ENCODE peak calls at places on chromosome 6, in seven cellular contexts. M is foreskin fibroblast, O is PC-9, F is mammary epithelial cell, Y is progenitor cell of endocrine pancreas, L is endothelial cell, W is type B pancreatic cell. G is an unnamed sample.

GRCh38 chr6:75143186-75143585 is 62.7 kb downstream of the COL12A1 start:
- DNase-seq in W (no peak), Y (no peak), L (no peak), F (no peak), M (peak), O (no peak), G (no peak)

GRCh38 chr6:111087871-111088667 is 766 bp downstream of the SLC16A10 start:
- DNase-seq in Y (peak), F (peak), M (no peak), O (peak), L (peak), W (no peak), G (no peak)

GRCh38 chr6:26045046-26045938 is 41.9 kb upstream of the HFE start:
- DNase-seq in W (no peak), M (peak), L (peak), O (peak), F (peak), Y (no peak), G (peak)

GRCh38 chr6:104768906-104769305 is 90.8 kb downstream of the HACE1 start:
- DNase-seq in F (no peak), M (no peak), W (no peak), O (no peak), Y (no peak), L (no peak), G (no peak)

GRCh38 chr6:57262491-57262890 is 40.4 kb upstream of the RAB23 start:
- DNase-seq in F (no peak), Y (no peak), W (no peak), O (no peak), M (peak), L (no peak), G (no peak)

GRCh38 chr6:36118550-36119107 is 11.7 kb upstream of the MAPK13 start:
- DNase-seq in O (peak), L (no peak), F (peak), M (no peak), Y (no peak), W (no peak), G (peak)

GRCh38 chr6:32194825-32195651 is 2.6 kb upstream of the GPSM3 start:
- DNase-seq in M (peak), O (no peak), W (no peak), L (peak), F (peak), Y (no peak), G (peak)

GRCh38 chr6:63663147-63663877 is 27.7 kb downstream of the PHF3 start:
- DNase-seq in O (no peak), L (no peak), M (peak), Y (no peak), F (peak), W (no peak), G (no peak)

GRCh38 chr6:161152904-161153662 is 120.8 kb downstream of the AGPAT4 start:
- DNase-seq in O (no peak), M (no peak), L (no peak), F (no peak), W (no peak), Y (no peak), G (peak)

GRCh38 chr6:108653864-108654402 is 93.2 kb downstream of the FOXO3 start:
- DNase-seq in W (no peak), F (no peak), O (no peak), L (no peak), Y (no peak), M (peak), G (no peak)

GRCh38 chr6:28269492-28269891 is 2.5 kb downstream of the ZSCAN26 start:
- DNase-seq in O (no peak), F (peak), Y (no peak), M (peak), W (no peak), L (no peak), G (no peak)

GRCh38 chr6:28443112-28443773 is at the start of gene ZSCAN23:
- DNase-seq in Y (peak), M (peak), O (peak), W (peak), F (peak), L (peak), G (peak)

GRCh38 chr6:35945650-35946025 is 24.7 kb upstream of the SRPK1 start:
- DNase-seq in L (no peak), O (no peak), F (peak), W (no peak), M (peak), Y (no peak), G (no peak)

GRCh38 chr6:167764713-167765479 is 61.8 kb upstream of the AFDN start:
- DNase-seq in O (no peak), L (no peak), F (no peak), W (no peak), Y (no peak), M (no peak), G (no peak)

GRCh38 chr6:449057-449430 is 57.5 kb downstream of the IRF4 start:
- DNase-seq in M (no peak), Y (no peak), W (no peak), L (no peak), O (no peak), F (no peak), G (no peak)

GRCh38 chr6:7906741-7907140 is 3.8 kb downstream of the TXNDC5 start:
- DNase-seq in O (no peak), F (no peak), W (peak), L (no peak), M (no peak), Y (no peak), G (no peak)

GRCh38 chr6:84581494-84582259 is 182.7 kb downstream of the TBX18 start:
- DNase-seq in L (no peak), F (peak), M (peak), Y (no peak), W (no peak), O (no peak), G (no peak)

GRCh38 chr6:44563397-44563796 is 175.9 kb downstream of the CDC5L start:
- DNase-seq in F (no peak), W (no peak), Y (no peak), L (no peak), O (no peak), M (no peak), G (no peak)

GRCh38 chr6:44494011-44494501 is 106.5 kb downstream of the CDC5L start:
- DNase-seq in L (no peak), F (peak), W (no peak), Y (no peak), M (peak), O (peak), G (no peak)

GRCh38 chr6:119495230-119495683 is 145.7 kb upstream of the MAN1A1 start:
- DNase-seq in O (no peak), L (no peak), F (no peak), W (no peak), M (no peak), Y (no peak), G (no peak)

GRCh38 chr6:11392778-11393507 is 144.6 kb upstream of the TMEM170B start:
- DNase-seq in F (no peak), L (no peak), Y (no peak), W (no peak), M (no peak), O (peak), G (no peak)

GRCh38 chr6:163001341-163001740 is 273.6 kb downstream of the PACRG start:
- DNase-seq in W (no peak), Y (no peak), M (no peak), L (no peak), O (no peak), F (no peak), G (no peak)

GRCh38 chr6:137387365-137387764 is 106.8 kb downstream of the OLIG3 start:
- DNase-seq in Y (no peak), O (peak), M (no peak), F (no peak), L (no peak), W (no peak), G (no peak)

GRCh38 chr6:26205161-26205624 is 118.0 kb downstream of the HFE start:
- DNase-seq in M (peak), F (peak), Y (no peak), L (peak), O (peak), W (no peak), G (peak)

GRCh38 chr6:155524249-155524651 is 68.6 kb upstream of the NOX3 start:
- DNase-seq in L (no peak), M (peak), W (no peak), Y (no peak), O (no peak), F (peak), G (no peak)

GRCh38 chr6:150491131-150491795 is 108.4 kb upstream of the PLEKHG1 start:
- DNase-seq in F (peak), M (no peak), O (peak), Y (no peak), W (no peak), L (no peak), G (no peak)

GRCh38 chr6:143678980-143679379 is 1.2 kb downstream of the PHACTR2 start:
- DNase-seq in F (no peak), Y (no peak), O (no peak), M (no peak), W (no peak), L (no peak), G (no peak)

DNA sequence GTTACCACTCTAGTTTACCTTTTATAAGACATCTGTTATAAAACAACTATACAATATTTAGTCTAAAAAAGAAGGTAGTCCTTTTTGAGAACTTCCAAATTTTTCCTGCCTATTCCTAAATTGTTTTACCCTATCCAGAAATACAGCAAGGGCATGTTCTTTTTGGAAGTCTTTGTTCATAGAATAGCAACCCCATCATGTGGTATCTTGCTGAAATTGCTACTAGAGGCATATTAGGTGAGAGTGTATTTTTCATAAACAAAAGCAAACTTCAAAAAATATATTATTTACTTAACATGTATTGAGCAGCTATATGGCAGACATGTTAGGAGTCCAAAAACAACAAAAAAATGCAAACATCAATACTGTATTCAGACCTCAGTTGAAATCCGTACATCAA is 371.8 kb upstream of the NRSN1 start:
- DNase-seq in F (no peak), W (no peak), O (no peak), Y (no peak), M (no peak), L (no peak), G (no peak)
- TF ChIP-seq CTCF in F (no peak), W (peak), O (peak), Y (peak), M (no peak), L (no peak), G (no peak)

DNA sequence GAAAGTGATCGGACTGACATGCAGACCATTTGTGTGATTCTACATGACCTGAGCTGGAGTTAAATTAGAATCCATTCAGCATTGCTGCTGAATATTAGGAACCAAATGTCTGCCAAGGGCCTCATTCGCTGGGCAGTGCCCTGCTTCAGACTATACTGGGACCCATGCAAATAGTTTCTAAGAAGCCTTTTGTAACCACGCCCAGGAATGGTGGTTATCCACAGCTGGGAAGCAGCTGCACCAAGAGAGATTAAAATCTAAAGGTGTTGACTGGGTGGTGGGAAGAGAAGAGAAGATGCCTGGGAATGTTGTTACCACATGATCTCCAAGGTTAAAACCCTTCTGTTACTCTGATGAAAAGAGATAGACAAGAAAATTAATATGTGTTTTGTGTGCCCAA is 156.8 kb downstream of the PKHD1 start:
- DNase-seq in F (no peak), O (no peak), Y (no peak), M (no peak), W (no peak), L (no peak), G (no peak)
- TF ChIP-seq CTCF in F (no peak), O (no peak), Y (no peak), M (no peak), W (no peak), L (no peak), G (no peak)

GRCh38 chr6:158795516-158795915 is 23.7 kb downstream of the EZR start:
- DNase-seq in F (no peak), W (no peak), O (no peak), Y (no peak), L (no peak), M (no peak), G (no peak)

GRCh38 chr6:158796353-158796752 is 22.8 kb downstream of the EZR start:
- DNase-seq in Y (no peak), L (no peak), F (no peak), O (no peak), W (no peak), M (no peak), G (no peak)

GRCh38 chr6:158789115-158789917 is 29.9 kb downstream of the EZR start:
- DNase-seq in F (no peak), L (no peak), W (no peak), M (no peak), Y (no peak), O (no peak), G (peak)

GRCh38 chr6:158797331-158798202 is 21.6 kb downstream of the EZR start:
- DNase-seq in O (no peak), F (peak), W (no peak), L (no peak), M (no peak), Y (no peak), G (no peak)

GRCh38 chr6:158793432-158793831 is 25.7 kb downstream of the EZR start:
- DNase-seq in Y (no peak), M (peak), O (no peak), W (no peak), L (no peak), F (no peak), G (no peak)
- TF ChIP-seq CTCF in Y (peak), M (peak), O (peak), W (peak), L (peak), F (peak), G (peak)

GRCh38 chr6:16716450-16716858 is 44.8 kb downstream of the ATXN1 start:
- DNase-seq in F (no peak), L (no peak), O (no peak), M (no peak), W (no peak), Y (no peak), G (no peak)

GRCh38 chr6:16713597-16713996 is 47.7 kb downstream of the ATXN1 start:
- DNase-seq in F (no peak), W (no peak), O (no peak), Y (no peak), M (no peak), L (no peak), G (no peak)

GRCh38 chr6:16711551-16712249 is 49.6 kb downstream of the ATXN1 start:
- DNase-seq in L (no peak), Y (no peak), W (no peak), F (peak), O (peak), M (peak), G (no peak)

GRCh38 chr6:16712250-16712930 is 48.9 kb downstream of the ATXN1 start:
- DNase-seq in F (no peak), Y (no peak), M (no peak), O (no peak), W (no peak), L (no peak), G (no peak)

GRCh38 chr6:16712931-16713484 is 48.3 kb downstream of the ATXN1 start:
- DNase-seq in O (peak), Y (no peak), M (peak), F (peak), W (no peak), L (no peak), G (no peak)
- TF ChIP-seq CTCF in O (peak), Y (peak), M (peak), F (peak), W (peak), L (peak), G (no peak)

GRCh38 chr6:166614589-166614988 is 12.5 kb downstream of the RPS6KA2 start:
- DNase-seq in W (no peak), O (no peak), L (no peak), Y (no peak), M (no peak), F (no peak), G (no peak)
- TF ChIP-seq CTCF in W (no peak), O (no peak), L (no peak), Y (no peak), M (no peak), F (no peak), G (no peak)

G was measured in natural killer cell.